ENCODE peak calls at places on chromosomes 1 and 21, in seven cellular contexts. D is neural progenitor cell, O is Peyer's patch, F is colonic mucosa, I is GM23248, H is left ventricle myocardium inferior, M is aorta. J is an unnamed sample. For H3K36me3, the result is how much of the 10 kb centered on the place peaks cover.

GRCh38 chr1:162912061-162912667 is 51.2 kb upstream of the CCDC190 start:
- DNase-seq in D (no peak), O (no peak), F (no peak), I (no peak), H (no peak), M (no peak), J (no peak)

GRCh38 chr1:160410412-160411005 is 10.1 kb downstream of the VANGL2 start:
- DNase-seq in D (peak), O (no peak), F (no peak), I (peak), H (no peak), M (no peak), J (no peak)

GRCh38 chr1:9730096-9730901 is 78.8 kb downstream of the PIK3CD start:
- DNase-seq in D (no peak), O (no peak), F (peak), I (no peak), H (peak), M (peak), J (no peak)

GRCh38 chr21:33289199-33289819 is 23.1 kb downstream of the IL10RB start:
- DNase-seq in D (no peak), O (no peak), F (no peak), I (no peak), H (no peak), M (no peak), J (no peak)

GRCh38 chr1:8266436-8267165 is 51.3 kb upstream of the SLC45A1 start:
- DNase-seq in D (peak), O (no peak), F (no peak), I (no peak), H (no peak), M (no peak), J (no peak)

GRCh38 chr1:10830961-10831669 is 34.7 kb upstream of the CASZ1 start:
- DNase-seq in D (no peak), O (no peak), F (no peak), I (peak), H (no peak), M (no peak), J (peak)

GRCh38 chr1:18354657-18355056 is 126.1 kb upstream of the KLHDC7A start:
- DNase-seq in D (no peak), O (no peak), F (no peak), I (no peak), H (no peak), M (no peak), J (no peak)

GRCh38 chr1:39646232-39647081 is 7.0 kb upstream of the HEYL start:
- DNase-seq in D (peak), O (no peak), F (peak), I (peak), H (peak), M (peak), J (peak)

GRCh38 chr1:115877511-115877910 is 36.6 kb upstream of the NHLH2 start:
- DNase-seq in D (peak), O (no peak), F (no peak), I (no peak), H (no peak), M (no peak), J (peak)

GRCh38 chr1:200154069-200154767 is 126.7 kb downstream of the NR5A2 start:
- DNase-seq in D (no peak), O (no peak), F (no peak), I (no peak), H (no peak), M (no peak), J (no peak)

GRCh38 chr1:169106921-169107672 is 607 bp downstream of the ATP1B1 start:
- DNase-seq in D (peak), O (no peak), F (peak), I (peak), H (peak), M (no peak), J (no peak)

GRCh38 chr1:223136086-223136485 is 7.0 kb downstream of the TLR5 start:
- DNase-seq in D (peak), O (no peak), F (no peak), I (no peak), H (no peak), M (no peak), J (no peak)

GRCh38 chr1:9691108-9691445 is 39.5 kb downstream of the PIK3CD start:
- DNase-seq in D (no peak), O (no peak), F (no peak), I (peak), H (no peak), M (no peak), J (peak)

GRCh38 chr1:13828454-13829151 is 128.6 kb downstream of the PRDM2 start:
- DNase-seq in D (peak), O (peak), F (peak), I (peak), H (no peak), M (no peak), J (peak)

GRCh38 chr1:176515310-176515709 is 52.3 kb downstream of the PAPPA2 start:
- DNase-seq in D (no peak), O (no peak), F (no peak), I (peak), H (no peak), M (no peak), J (peak)

GRCh38 chr1:192066202-192066601 is 92.1 kb upstream of the RGS18 start:
- DNase-seq in D (no peak), O (no peak), F (no peak), I (no peak), H (no peak), M (no peak), J (peak)

GRCh38 chr1:53112271-53112774 is 30.1 kb downstream of the SLC1A7 start:
- DNase-seq in D (no peak), O (no peak), F (no peak), I (peak), H (no peak), M (no peak), J (peak)

GRCh38 chr1:31181515-31182343 is 58.0 kb downstream of the NKAIN1 start:
- DNase-seq in D (peak), O (peak), F (peak), I (peak), H (peak), M (peak), J (peak)

GRCh38 chr1:206066479-206067171 is 13.7 kb downstream of the RHEX start:
- DNase-seq in D (no peak), O (no peak), F (no peak), I (no peak), H (no peak), M (no peak), J (no peak)

GRCh38 chr1:115536279-115536816 is 105.4 kb upstream of the VANGL1 start:
- DNase-seq in D (no peak), O (no peak), F (no peak), I (no peak), H (no peak), M (no peak), J (no peak)

GRCh38 chr1:216425577-216425976 is 2.3 kb upstream of the USH2A start:
- DNase-seq in D (no peak), O (no peak), F (no peak), I (no peak), H (no peak), M (no peak), J (no peak)

GRCh38 chr1:108610073-108610472 is 50.2 kb downstream of the EEIG2 start:
- DNase-seq in D (no peak), O (no peak), F (no peak), I (no peak), H (no peak), M (no peak), J (no peak)

GRCh38 chr1:75614455-75615379 is 3.8 kb upstream of the SLC44A5 start:
- DNase-seq in D (peak), O (no peak), F (peak), I (peak), H (peak), M (peak), J (peak)

GRCh38 chr1:93681549-93682412 is at the start of gene BCAR3:
- DNase-seq in D (peak), O (peak), F (peak), I (peak), H (peak), M (peak), J (peak)

GRCh38 chr1:209402697-209403096 is 180.8 kb upstream of the CAMK1G start:
- DNase-seq in D (no peak), O (no peak), F (no peak), I (peak), H (no peak), M (no peak), J (no peak)

GRCh38 chr1:205375816-205376545 is 19.3 kb upstream of the KLHDC8A start:
- DNase-seq in D (peak), O (no peak), F (peak), I (peak), H (no peak), M (no peak), J (peak)

DNA sequence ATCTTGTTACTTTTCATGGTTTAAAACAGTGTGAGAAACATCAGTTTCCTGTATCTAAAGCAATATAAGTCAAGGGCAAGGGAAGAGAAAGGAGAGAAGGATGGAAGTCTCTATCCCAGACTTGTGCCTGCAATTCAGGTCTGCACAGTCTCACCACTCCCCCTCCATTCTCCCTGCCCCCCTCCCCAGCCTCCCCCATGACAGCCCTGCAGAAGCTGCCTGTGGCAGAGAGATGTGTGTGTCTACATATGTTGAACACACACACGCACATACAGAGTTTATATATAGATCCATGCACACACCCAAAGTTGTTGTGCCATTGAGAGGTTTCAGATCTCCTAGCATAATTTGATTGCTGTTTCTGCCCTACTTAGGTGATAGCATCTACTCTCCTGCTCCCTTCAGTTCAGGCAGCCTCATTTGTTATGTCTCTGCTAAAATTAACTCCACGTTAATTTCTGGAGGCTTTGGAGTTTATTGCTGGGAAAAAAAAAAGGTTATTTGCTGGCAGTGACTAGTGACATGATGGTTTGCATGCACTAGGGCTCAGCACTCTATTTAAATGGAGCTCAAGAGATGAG is 124.9 kb upstream of the SMYD2 start:
- DNase-seq in D (no peak), O (no peak), F (no peak), I (no peak), H (no peak), M (no peak), J (no peak)
- H3K4me3 ChIP-seq in D (no peak), O (no peak), F (no peak), I (no peak), H (no peak), M (no peak), J (no peak)

DNA sequence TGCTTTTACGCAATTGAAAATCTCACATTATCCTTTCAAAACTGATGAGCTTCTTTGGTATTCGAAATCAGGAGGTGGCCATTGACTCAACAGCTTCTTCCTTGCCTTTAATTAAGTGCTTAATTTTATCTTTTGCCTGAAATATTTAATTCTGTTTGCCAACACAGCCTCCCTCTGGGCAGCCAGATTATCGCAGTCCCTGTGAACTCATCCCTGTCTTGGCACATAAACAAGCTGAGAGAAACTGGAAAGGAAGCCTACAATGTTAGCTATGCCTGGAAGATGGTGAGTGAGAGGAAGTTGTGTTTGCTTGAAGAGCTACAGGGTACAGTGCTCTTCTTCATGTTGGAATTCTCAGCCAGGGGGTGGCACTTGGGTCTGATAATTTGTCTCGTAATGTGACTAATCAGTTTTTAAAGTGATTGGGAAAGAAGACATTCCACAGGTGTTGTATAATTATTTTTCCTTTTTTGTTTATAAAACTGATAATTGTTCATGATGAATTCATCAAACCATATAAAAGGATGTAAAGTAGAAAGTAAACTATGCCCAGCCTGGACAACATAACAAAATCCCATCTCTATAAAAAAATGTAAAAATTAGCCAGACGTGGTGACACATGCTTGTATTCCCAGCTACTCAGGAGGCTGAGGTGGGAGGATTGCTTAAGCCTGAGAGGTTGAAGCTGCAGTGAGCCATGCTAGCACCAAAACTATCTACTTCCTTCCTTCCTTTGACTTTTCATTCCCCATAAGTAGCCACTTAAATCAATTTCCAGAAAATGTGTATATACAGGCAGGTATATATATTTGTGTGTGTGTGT is 90.1 kb upstream of the RAVER2 start:
- DNase-seq in D (no peak), O (no peak), F (no peak), I (peak), H (no peak), M (no peak), J (peak)
- H3K36me3 ChIP-seq in D (under half), O (under half), F (under half), I (under half), H (under half), M (under half), J (under half)

DNA sequence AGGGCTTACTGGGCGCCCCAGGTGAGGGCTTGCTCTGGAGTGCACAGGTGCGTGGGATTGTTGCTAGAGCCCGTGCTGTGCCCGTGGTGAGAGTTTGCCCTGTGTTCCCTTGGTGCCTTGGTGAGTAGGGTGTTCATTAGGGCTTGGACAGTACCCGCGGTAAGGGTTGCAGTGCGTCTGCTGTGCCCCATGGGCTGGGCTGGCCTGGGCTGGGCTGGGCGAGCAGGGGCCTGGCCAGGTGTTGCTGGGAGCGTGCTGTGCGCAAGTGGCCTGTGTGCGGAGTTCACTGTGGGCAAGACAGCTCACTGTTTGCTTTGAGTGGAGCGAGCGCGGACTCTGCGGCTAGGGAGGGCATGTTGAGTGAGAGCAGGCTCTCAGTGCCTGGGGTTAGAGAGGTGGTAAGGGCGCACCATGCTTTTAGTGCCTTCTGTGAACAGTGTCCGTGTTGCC is 724 bp downstream of the CR1L start:
- DNase-seq in D (no peak), O (no peak), F (no peak), I (no peak), H (no peak), M (no peak), J (no peak)
- H3K4me3 ChIP-seq in D (no peak), O (peak), F (no peak), I (no peak), H (peak), M (no peak), J (no peak)

DNA sequence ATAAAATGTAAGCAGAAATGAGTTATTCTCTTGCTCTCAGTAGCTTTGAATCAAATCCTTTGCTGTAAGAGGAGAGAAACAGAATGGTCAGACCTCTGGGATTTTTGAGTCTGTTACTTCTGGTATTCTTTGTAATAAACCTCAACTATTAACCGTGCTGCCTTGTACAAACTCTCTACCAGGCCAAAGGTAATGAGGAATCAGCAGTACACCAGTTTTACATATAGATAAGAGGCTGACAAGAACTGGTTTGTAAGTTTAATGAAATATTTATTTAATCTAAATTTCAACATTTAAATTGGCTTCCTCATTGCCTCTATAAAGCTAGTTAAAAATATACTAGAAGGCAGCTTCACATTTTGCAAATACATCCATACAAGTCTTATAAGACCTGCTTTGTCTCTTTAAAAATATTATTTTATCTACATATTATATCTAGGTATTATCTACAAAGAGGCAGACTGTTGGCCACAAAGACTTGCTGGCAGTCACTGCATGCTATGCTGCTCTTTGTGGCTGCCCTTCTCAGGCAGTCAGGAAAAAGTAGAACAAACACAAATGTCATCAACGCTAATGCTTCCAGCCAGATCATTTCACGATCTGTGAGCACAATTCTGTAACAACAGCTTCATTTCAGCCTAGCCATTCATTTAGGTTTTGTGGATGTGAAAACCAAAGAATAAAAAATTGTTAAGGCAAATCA is 173.0 kb downstream of the GABPA start:
- DNase-seq in D (no peak), O (no peak), F (no peak), I (no peak), H (no peak), M (no peak), J (no peak)
- H3K36me3 ChIP-seq in D (under half), O (under half), F (under half), I (under half), H (under half), M (under half), J (under half)

DNA sequence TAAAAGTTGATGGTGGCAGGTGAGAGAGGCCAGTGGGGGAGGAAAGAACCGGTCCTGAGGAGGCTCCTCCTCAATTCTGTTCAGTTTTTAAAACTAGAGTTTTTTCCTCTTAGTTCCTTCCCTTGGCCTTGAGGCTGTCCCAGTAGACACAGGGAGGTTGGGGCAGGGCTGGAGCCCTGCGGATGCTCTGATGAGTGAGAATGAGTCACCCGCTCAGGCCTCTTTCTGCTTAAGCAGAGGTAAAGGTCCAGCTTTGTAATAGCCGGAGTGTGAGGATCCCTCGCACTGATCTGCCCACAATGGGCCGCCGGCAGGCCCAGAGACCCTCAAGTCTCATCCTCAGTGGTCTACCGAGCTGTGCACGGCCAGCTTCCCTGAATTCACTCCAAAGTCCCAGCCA is 49.6 kb upstream of the IRF2BP2 start:
- DNase-seq in D (no peak), O (no peak), F (peak), I (peak), H (no peak), M (no peak), J (peak)
- H3K4me3 ChIP-seq in D (no peak), O (no peak), F (no peak), I (no peak), H (no peak), M (no peak), J (no peak)

GRCh38 chr21:41863439-41863740 is 15.8 kb downstream of the PRDM15 start:
- DNase-seq in D (no peak), O (no peak), F (no peak), I (no peak), H (no peak), M (no peak), J (no peak)
- H3K36me3 ChIP-seq in D (under half), O (under half), F (under half), I (under half), H (under half), M (under half), J (under half)

GRCh38 chr1:154407866-154408777 is 3.0 kb downstream of the IL6R start:
- DNase-seq in D (no peak), O (no peak), F (peak), I (peak), H (no peak), M (no peak), J (no peak)
- H3K4me3 ChIP-seq in D (no peak), O (peak), F (no peak), I (peak), H (peak), M (no peak), J (no peak)

GRCh38 chr1:202133989-202134388 is 10.5 kb downstream of the ARL8A start:
- DNase-seq in D (no peak), O (no peak), F (no peak), I (no peak), H (no peak), M (no peak), J (no peak)
- H3K36me3 ChIP-seq in D (under half), O (half or more), F (under half), I (under half), H (half or more), M (under half), J (under half)

DNA sequence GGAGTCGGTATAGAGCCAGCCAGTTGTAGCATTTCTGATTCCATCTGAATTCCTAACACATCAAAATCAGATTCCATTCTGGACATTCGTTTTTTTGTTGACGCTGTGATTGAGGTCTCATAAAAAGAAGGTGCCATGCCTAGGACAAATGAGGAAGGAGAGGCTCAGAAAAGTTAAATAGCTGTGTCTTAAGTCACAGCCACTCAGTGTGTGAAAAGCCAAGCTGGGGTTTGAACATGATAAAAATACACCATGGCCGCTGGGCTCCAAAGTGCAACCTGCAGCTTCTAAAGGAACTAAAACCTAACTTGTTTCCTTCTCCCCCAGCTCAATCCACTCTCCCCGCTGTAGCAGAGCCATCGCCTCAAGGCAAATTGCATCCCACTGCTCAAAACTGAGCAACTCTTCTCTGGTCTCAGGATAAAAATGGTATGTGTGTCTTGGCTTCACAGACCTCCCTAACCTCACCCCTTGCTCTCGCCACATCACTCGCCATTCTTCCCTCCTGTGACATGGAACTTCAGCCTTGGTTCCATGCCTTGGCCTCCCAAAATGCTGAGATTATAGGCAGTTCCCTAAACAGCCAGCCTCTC is 22.1 kb upstream of the FAM20B start:
- DNase-seq in D (no peak), O (no peak), F (no peak), I (no peak), H (no peak), M (no peak), J (no peak)
- H3K4me3 ChIP-seq in D (no peak), O (no peak), F (no peak), I (no peak), H (no peak), M (no peak), J (no peak)